ENCODE peak calls at places on chromosomes 4 and X, in seven cellular contexts. T is GM12865; E is HL-60; D is D721Med; J is CD8-positive, alpha-beta T cell; R is psoas muscle; N is osteocyte. H is an unnamed sample.

GRCh38 chr4:3458371-3458770 is 4.7 kb upstream of the DOK7 start:
- DNase-seq in T (no peak), E (no peak), D (no peak), J (no peak), R (no peak), N (no peak), H (no peak)

GRCh38 chr4:85760521-85760920 is 285.6 kb downstream of the ARHGAP24 start:
- DNase-seq in T (no peak), E (no peak), D (no peak), J (no peak), R (no peak), N (no peak), H (no peak)

GRCh38 chr4:48262926-48263325 is 6.7 kb downstream of the TEC start:
- DNase-seq in T (no peak), E (peak; percentile 47), D (no peak), J (no peak), R (no peak), N (no peak), H (no peak)

GRCh38 chrX:38982370-38982769 is 181.1 kb downstream of the MID1IP1 start:
- DNase-seq in T (no peak), E (no peak), D (no peak), J (no peak), R (no peak), N (no peak), H (no peak)

GRCh38 chr4:2831611-2832308 is 11.9 kb upstream of the ADD1 start:
- DNase-seq in T (no peak), E (no peak), D (peak; percentile 21), J (no peak), R (no peak), N (peak; percentile 82), H (no peak)

GRCh38 chrX:22577181-22577580 is 304.5 kb downstream of the CBLL2 start:
- DNase-seq in T (no peak), E (no peak), D (no peak), J (no peak), R (no peak), N (no peak), H (peak; percentile 25)

GRCh38 chr4:87977521-87978278 is 2.2 kb downstream of the SPP1 start:
- DNase-seq in T (no peak), E (no peak), D (no peak), J (no peak), R (no peak), N (no peak), H (no peak)

GRCh38 chr4:139838811-139839210 is 173.2 kb downstream of the MGST2 start:
- DNase-seq in T (no peak), E (no peak), D (no peak), J (no peak), R (no peak), N (no peak), H (no peak)

GRCh38 chrX:12956704-12957541 is 18.0 kb upstream of the TMSB4X start:
- DNase-seq in T (peak; percentile 92), E (peak; percentile 93), D (no peak), J (peak; percentile 54), R (no peak), N (no peak), H (no peak)

GRCh38 chr4:28686618-28687017 is 1826.0 kb downstream of the STIM2 start:
- DNase-seq in T (peak; percentile 9), E (peak; percentile 26), D (no peak), J (no peak), R (no peak), N (no peak), H (no peak)

GRCh38 chrX:19195243-19195610 is 73.0 kb upstream of the ADGRG2 start:
- DNase-seq in T (peak; percentile 47), E (no peak), D (no peak), J (peak; percentile 11), R (no peak), N (no peak), H (no peak)

GRCh38 chrX:19198448-19198847 is 76.2 kb upstream of the ADGRG2 start:
- DNase-seq in T (no peak), E (no peak), D (no peak), J (no peak), R (no peak), N (no peak), H (no peak)

GRCh38 chrX:19193584-19193983 is 71.3 kb upstream of the ADGRG2 start:
- DNase-seq in T (no peak), E (no peak), D (no peak), J (no peak), R (no peak), N (no peak), H (no peak)

GRCh38 chrX:19190902-19191301 is 68.6 kb upstream of the ADGRG2 start:
- DNase-seq in T (peak; percentile 52), E (no peak), D (no peak), J (no peak), R (no peak), N (no peak), H (no peak)

GRCh38 chrX:19194285-19195242 is 72.3 kb upstream of the ADGRG2 start:
- DNase-seq in T (peak; percentile 74), E (no peak), D (no peak), J (no peak), R (no peak), N (no peak), H (no peak)
- TF ChIP-seq CTCF in T (peak; percentile 14), E (no peak), D (no peak), J (no peak), R (no peak), N (no peak), H (no peak)

GRCh38 chrX:107978707-107979307 is 3.4 kb downstream of the TEX13B start:
- DNase-seq in T (peak; percentile 13), E (peak; percentile 15), D (no peak), J (no peak), R (no peak), N (no peak), H (no peak)
- TF ChIP-seq CTCF in T (peak; percentile 26), E (peak; percentile 21), D (peak; percentile 31), J (no peak), R (peak; percentile 26), N (peak; percentile 56), H (peak; percentile 62)

GRCh38 chrX:58025979-58026378 is 115.7 kb upstream of the ZXDA start:
- DNase-seq in T (peak; percentile 29), E (peak; percentile 22), D (no peak), J (peak; percentile 33), R (no peak), N (no peak), H (no peak)
- TF ChIP-seq CTCF in T (peak; percentile 34), E (no peak), D (peak; percentile 37), J (peak; percentile 26), R (peak; percentile 64), N (peak; percentile 39), H (peak; percentile 55)

DNA sequence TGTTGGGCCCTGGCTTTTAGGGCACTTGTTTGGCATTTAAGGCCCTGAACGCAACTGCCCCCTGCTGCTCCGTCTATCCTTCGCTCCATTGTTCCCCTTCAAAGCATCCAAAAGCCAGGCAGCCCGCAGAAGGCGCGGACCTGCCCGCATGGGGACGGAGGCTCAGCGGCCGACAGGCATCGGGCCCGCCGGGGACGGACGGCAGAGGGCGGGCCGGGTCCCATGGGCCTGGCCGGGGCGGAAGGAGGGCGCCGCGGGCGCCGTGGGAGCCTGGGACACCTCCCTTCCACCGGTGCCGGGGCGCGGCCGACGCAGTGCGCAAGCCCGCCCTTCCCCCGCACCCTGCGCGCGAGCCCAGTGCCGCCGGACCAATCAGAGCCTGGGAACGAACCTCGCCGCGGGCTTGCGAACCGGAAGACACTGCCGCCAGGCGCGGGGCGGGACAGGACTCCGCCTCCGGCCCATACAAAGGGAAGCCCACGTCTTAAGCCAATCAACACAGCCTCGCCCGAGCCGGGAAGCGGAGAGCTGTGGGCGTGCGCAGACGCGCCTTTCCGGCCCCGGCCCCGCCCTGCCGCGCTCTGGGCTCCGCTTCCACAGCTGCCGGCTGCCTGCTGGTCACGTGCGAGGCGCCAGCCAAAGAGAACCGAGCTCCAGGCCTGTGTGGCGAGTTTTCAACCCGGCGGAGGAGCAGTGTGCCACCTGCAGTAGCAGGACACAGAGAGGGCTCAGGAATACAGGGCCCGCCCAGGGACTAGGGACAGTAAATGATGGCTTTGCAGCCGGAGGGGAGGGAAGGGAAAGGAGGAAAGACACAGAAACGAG is 2.1 kb upstream of the ARHGAP4 start:
- DNase-seq in T (peak; percentile 99), E (peak; percentile 93), D (peak; percentile 80), J (peak; percentile 89), R (peak; percentile 96), N (peak; percentile 98), H (peak; percentile 62)
- TF ChIP-seq CTCF in T (no peak), E (no peak), D (no peak), J (no peak), R (peak; percentile 22), N (no peak), H (peak; percentile 21)

H was measured in epithelial cell of proximal tubule.